ENCODE peak calls at places on chromosomes 3 and 15, in four cellular contexts. One of them, this sample, is unnamed.

GRCh38 chr3:105714459-105714858 is 154.4 kb downstream of the CBLB start:
- DNase-seq in Kasumi-1: no peak
- DNase-seq in NCI-H1092: no peak
- DNase-seq in bronchial epithelial cell: no peak
- DNase-seq in this sample: no peak

GRCh38 chr15:39587291-39587909 is 6.5 kb downstream of the THBS1 start:
- DNase-seq in Kasumi-1: no peak
- DNase-seq in NCI-H1092: no peak
- DNase-seq in bronchial epithelial cell: no peak
- DNase-seq in this sample: no peak

GRCh38 chr3:193590088-193590856 is 2.7 kb upstream of the OPA1 start:
- DNase-seq in bronchial epithelial cell: peak; percentile 94
- DNase-seq in NCI-H1092: no peak
- DNase-seq in Kasumi-1: no peak
- DNase-seq in this sample: no peak

GRCh38 chr15:22979069-22979698 is 984 bp downstream of the CYFIP1 start:
- DNase-seq in Kasumi-1: peak; percentile 17
- DNase-seq in bronchial epithelial cell: peak; percentile 36
- DNase-seq in NCI-H1092: no peak
- DNase-seq in this sample: peak; percentile 19

GRCh38 chr3:12954891-12955650 is 113.7 kb upstream of the RPL32 start:
- DNase-seq in NCI-H1092: peak; percentile 91
- DNase-seq in Kasumi-1: no peak
- DNase-seq in bronchial epithelial cell: peak; percentile 41
- DNase-seq in this sample: peak; percentile 14

GRCh38 chr15:67821784-67822451 is 3.4 kb upstream of the SKOR1 start:
- DNase-seq in Kasumi-1: no peak
- DNase-seq in NCI-H1092: no peak
- DNase-seq in bronchial epithelial cell: no peak
- DNase-seq in this sample: no peak

GRCh38 chr3:131591394-131591990 is 88.7 kb upstream of the MRPL3 start:
- DNase-seq in bronchial epithelial cell: peak; percentile 20
- DNase-seq in NCI-H1092: no peak
- DNase-seq in Kasumi-1: no peak
- DNase-seq in this sample: peak; percentile 6

GRCh38 chr3:177721864-177722370 is 524.6 kb upstream of the TBL1XR1 start:
- DNase-seq in Kasumi-1: no peak
- DNase-seq in NCI-H1092: no peak
- DNase-seq in bronchial epithelial cell: no peak
- DNase-seq in this sample: no peak

GRCh38 chr15:71678191-71678590 is 132.2 kb upstream of the NR2E3 start:
- DNase-seq in Kasumi-1: no peak
- DNase-seq in NCI-H1092: no peak
- DNase-seq in bronchial epithelial cell: no peak
- DNase-seq in this sample: no peak

GRCh38 chr3:114597012-114597411 is 303.2 kb downstream of the TIGIT start:
- DNase-seq in bronchial epithelial cell: no peak
- DNase-seq in Kasumi-1: no peak
- DNase-seq in NCI-H1092: no peak
- DNase-seq in this sample: no peak

GRCh38 chr3:51024765-51025681 is 350.3 kb downstream of the DOCK3 start:
- DNase-seq in bronchial epithelial cell: no peak
- DNase-seq in Kasumi-1: no peak
- DNase-seq in NCI-H1092: no peak
- DNase-seq in this sample: peak; percentile 62

GRCh38 chr3:190514163-190515153 is 573 bp downstream of the IL1RAP start:
- DNase-seq in NCI-H1092: no peak
- DNase-seq in bronchial epithelial cell: peak; percentile 44
- DNase-seq in Kasumi-1: peak; percentile 56
- DNase-seq in this sample: no peak

GRCh38 chr15:101127503-101128076 is 124.3 kb downstream of the CHSY1 start:
- DNase-seq in Kasumi-1: peak; percentile 97
- DNase-seq in NCI-H1092: peak; percentile 86
- DNase-seq in bronchial epithelial cell: peak; percentile 69
- DNase-seq in this sample: peak; percentile 52

GRCh38 chr15:63041982-63042878 is at the start of gene TPM1:
- DNase-seq in NCI-H1092: no peak
- DNase-seq in Kasumi-1: no peak
- DNase-seq in bronchial epithelial cell: peak; percentile 74
- DNase-seq in this sample: peak; percentile 4

GRCh38 chr3:102790742-102791141 is 355.9 kb downstream of the ZPLD1 start:
- DNase-seq in NCI-H1092: no peak
- DNase-seq in Kasumi-1: no peak
- DNase-seq in bronchial epithelial cell: peak; percentile 14
- DNase-seq in this sample: no peak

GRCh38 chr15:65423150-65423976 is 616 bp upstream of the IGDCC4 start:
- DNase-seq in NCI-H1092: no peak
- DNase-seq in Kasumi-1: no peak
- DNase-seq in bronchial epithelial cell: no peak
- DNase-seq in this sample: no peak

GRCh38 chr3:104878395-104878794 is 488.3 kb upstream of the ALCAM start:
- DNase-seq in Kasumi-1: no peak
- DNase-seq in NCI-H1092: no peak
- DNase-seq in bronchial epithelial cell: peak; percentile 15
- DNase-seq in this sample: no peak

GRCh38 chr15:78763111-78763795 is 48.0 kb downstream of the ADAMTS7 start:
- DNase-seq in bronchial epithelial cell: no peak
- DNase-seq in NCI-H1092: no peak
- DNase-seq in Kasumi-1: no peak
- DNase-seq in this sample: no peak

GRCh38 chr3:136632625-136633081 is 119.5 kb downstream of the STAG1 start:
- DNase-seq in Kasumi-1: no peak
- DNase-seq in NCI-H1092: no peak
- DNase-seq in bronchial epithelial cell: no peak
- DNase-seq in this sample: no peak

GRCh38 chr15:92035961-92036360 is 182.5 kb downstream of the SLCO3A1 start:
- DNase-seq in Kasumi-1: no peak
- DNase-seq in NCI-H1092: no peak
- DNase-seq in bronchial epithelial cell: no peak
- DNase-seq in this sample: no peak

This sample was measured in DMS79 treated with DMSO at 0.1 percent for 48 hours.